ENCODE peak calls at places on chromosomes 4 and X, in six cellular contexts. M is COR-L47; P is activated T-cell treated with anti-CD3 and anti-CD28 coated beads, Interleukin-2, amount 50 U/mL, for 1 hour; F is CD4-positive, alpha-beta T cell; N is NCI-H1092; X is GDM1. V is an unnamed sample.

GRCh38 chrX:15988661-15989603 is 134.3 kb upstream of the AP1S2 start:
- DNase-seq in F (no peak), M (no peak), N (no peak), X (no peak), P (no peak), V (no peak)

GRCh38 chr4:182555997-182556418 is 312.8 kb downstream of the TENM3 start:
- DNase-seq in P (no peak), X (no peak), F (no peak), N (peak; percentile 65), M (peak; percentile 41), V (no peak)

GRCh38 chr4:155889036-155889793 is 14.3 kb upstream of the TDO2 start:
- DNase-seq in P (no peak), M (no peak), X (no peak), F (no peak), N (no peak), V (no peak)

GRCh38 chr4:66169341-66169740 is 499.1 kb upstream of the EPHA5 start:
- DNase-seq in P (no peak), X (no peak), M (no peak), F (no peak), N (no peak), V (no peak)

GRCh38 chr4:17276821-17277220 is 235.1 kb downstream of the QDPR start:
- DNase-seq in M (no peak), X (no peak), P (no peak), F (no peak), N (no peak), V (no peak)

GRCh38 chr4:72896515-72896914 is 173.0 kb downstream of the COX18 start:
- DNase-seq in P (no peak), X (no peak), N (no peak), F (no peak), M (no peak), V (no peak)

GRCh38 chrX:26411045-26411444 is 195.1 kb downstream of the MAGEB5 start:
- DNase-seq in X (no peak), P (no peak), M (no peak), N (no peak), F (no peak), V (no peak)

GRCh38 chr4:143241892-143242291 is 57.2 kb downstream of the USP38 start:
- DNase-seq in P (no peak), N (no peak), X (no peak), M (no peak), F (no peak), V (no peak)

GRCh38 chr4:54658321-54659093 is 750 bp downstream of the KIT start:
- DNase-seq in M (peak; percentile 82), N (peak; percentile 49), X (no peak), P (peak; percentile 24), F (no peak), V (peak; percentile 65)

GRCh38 chr4:13427599-13428325 is 56.4 kb downstream of the RAB28 start:
- DNase-seq in X (no peak), P (no peak), F (no peak), N (no peak), M (no peak), V (no peak)

GRCh38 chrX:46327229-46328081 is 217.8 kb downstream of the ZNF674 start:
- DNase-seq in M (no peak), P (no peak), F (no peak), N (no peak), X (no peak), V (no peak)

GRCh38 chrX:24168807-24169206 is 19.3 kb downstream of the ZFX start:
- DNase-seq in N (no peak), P (no peak), M (no peak), X (no peak), F (no peak), V (no peak)

GRCh38 chrX:65587616-65588526 is 53.3 kb upstream of the LAS1L start:
- DNase-seq in X (peak; percentile 79), N (no peak), P (no peak), M (peak; percentile 31), F (no peak), V (no peak)

V was measured in NCI-H1436.